ENCODE peak calls at places on chromosomes 4 and X, in four cellular contexts. One of them, this sample, is unnamed. For H3K36me3, the result is how much of the 10 kb centered on the place peaks cover.

GRCh38 chrX:149499766-149500165 is 5.3 kb downstream of the IDS start:
- DNase-seq in tibial nerve: no peak
- DNase-seq in mammary epithelial cell: no peak
- DNase-seq in right atrium auricular region: peak
- DNase-seq in this sample: no peak

GRCh38 chr4:62881901-62882300 is 1527.3 kb downstream of the TECRL start:
- DNase-seq in tibial nerve: no peak
- DNase-seq in mammary epithelial cell: no peak
- DNase-seq in right atrium auricular region: no peak
- DNase-seq in this sample: no peak

GRCh38 chr4:159227984-159228383 is 125.1 kb downstream of the RAPGEF2 start:
- DNase-seq in right atrium auricular region: peak
- DNase-seq in tibial nerve: peak
- DNase-seq in mammary epithelial cell: peak
- DNase-seq in this sample: peak

GRCh38 chr4:76962406-76963135 is 13.0 kb downstream of the SEPTIN11 start:
- DNase-seq in tibial nerve: no peak
- DNase-seq in mammary epithelial cell: no peak
- DNase-seq in right atrium auricular region: no peak
- DNase-seq in this sample: no peak

GRCh38 chrX:45479835-45480422 is 279.3 kb upstream of the DIPK2B start:
- DNase-seq in right atrium auricular region: no peak
- DNase-seq in mammary epithelial cell: peak
- DNase-seq in tibial nerve: no peak
- DNase-seq in this sample: no peak

GRCh38 chrX:15151267-15152196 is 118.4 kb downstream of the ASB9 start:
- DNase-seq in mammary epithelial cell: peak
- DNase-seq in right atrium auricular region: no peak
- DNase-seq in tibial nerve: no peak
- DNase-seq in this sample: no peak

GRCh38 chrX:80266979-80267378 is 153.3 kb upstream of the TENT5D start:
- DNase-seq in right atrium auricular region: no peak
- DNase-seq in tibial nerve: no peak
- DNase-seq in mammary epithelial cell: no peak
- DNase-seq in this sample: no peak

GRCh38 chrX:39542316-39542715 is 555.4 kb downstream of the BCOR start:
- DNase-seq in mammary epithelial cell: no peak
- DNase-seq in right atrium auricular region: no peak
- DNase-seq in tibial nerve: no peak
- DNase-seq in this sample: no peak

GRCh38 chr4:164012396-164013027 is 518.0 kb downstream of the TMA16 start:
- DNase-seq in right atrium auricular region: no peak
- DNase-seq in tibial nerve: no peak
- DNase-seq in mammary epithelial cell: peak
- DNase-seq in this sample: no peak

GRCh38 chrX:124504106-124504983 is 158.0 kb downstream of the SH2D1A start:
- DNase-seq in mammary epithelial cell: no peak
- DNase-seq in tibial nerve: no peak
- DNase-seq in right atrium auricular region: no peak
- DNase-seq in this sample: no peak

GRCh38 chrX:12936947-12937346 is 30.5 kb downstream of the TLR8 start:
- DNase-seq in tibial nerve: no peak
- DNase-seq in mammary epithelial cell: no peak
- DNase-seq in right atrium auricular region: no peak
- DNase-seq in this sample: no peak

GRCh38 chr4:2933566-2934076 is 29.6 kb downstream of the NOP14 start:
- DNase-seq in mammary epithelial cell: no peak
- DNase-seq in tibial nerve: no peak
- DNase-seq in right atrium auricular region: no peak
- DNase-seq in this sample: peak

GRCh38 chrX:68999931-69000330 is 165.3 kb downstream of the PJA1 start:
- DNase-seq in tibial nerve: no peak
- DNase-seq in right atrium auricular region: no peak
- DNase-seq in mammary epithelial cell: peak
- DNase-seq in this sample: no peak

GRCh38 chr4:149371021-149371420 is 444.6 kb downstream of the IQCM start:
- DNase-seq in mammary epithelial cell: peak
- DNase-seq in tibial nerve: no peak
- DNase-seq in right atrium auricular region: no peak
- DNase-seq in this sample: peak

GRCh38 chr4:61200195-61200990 is at the start of gene ADGRL3:
- DNase-seq in tibial nerve: no peak
- DNase-seq in right atrium auricular region: no peak
- DNase-seq in mammary epithelial cell: peak
- DNase-seq in this sample: peak

GRCh38 chr4:109091754-109092409 is 210.6 kb downstream of the COL25A1 start:
- DNase-seq in right atrium auricular region: no peak
- DNase-seq in mammary epithelial cell: no peak
- DNase-seq in tibial nerve: no peak
- DNase-seq in this sample: no peak

GRCh38 chrX:9207142-9207541 is 173.2 kb upstream of the FAM9B start:
- DNase-seq in tibial nerve: no peak
- DNase-seq in right atrium auricular region: no peak
- DNase-seq in mammary epithelial cell: no peak
- DNase-seq in this sample: no peak
- H3K4me3 ChIP-seq in tibial nerve: no peak
- H3K4me3 ChIP-seq in right atrium auricular region: no peak
- H3K4me3 ChIP-seq in mammary epithelial cell: no peak
- H3K4me3 ChIP-seq in this sample: no peak

GRCh38 chr4:17911608-17912007 is 100.8 kb downstream of the NCAPG start:
- DNase-seq in tibial nerve: no peak
- DNase-seq in mammary epithelial cell: no peak
- DNase-seq in right atrium auricular region: no peak
- DNase-seq in this sample: no peak

DNA sequence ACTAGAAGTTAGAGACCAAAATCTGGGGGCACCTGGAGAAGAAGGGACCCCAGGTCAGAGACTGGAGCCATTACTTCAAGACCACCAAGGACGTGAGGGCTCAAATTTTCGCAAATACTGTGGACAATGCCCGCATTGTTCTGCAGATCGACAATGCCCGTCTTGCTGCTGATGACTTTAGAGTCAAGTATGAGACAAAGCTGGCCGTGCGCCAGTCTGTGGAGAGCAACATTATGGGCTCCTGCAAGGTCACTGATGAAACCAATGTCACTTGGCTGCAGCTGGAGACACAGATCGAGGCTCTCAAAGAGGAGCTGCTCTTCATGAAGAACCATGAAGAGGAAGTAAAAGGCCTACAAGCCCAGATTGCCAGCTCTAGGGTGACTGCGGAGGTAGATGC is 101.2 kb downstream of the NCAPG start:
- DNase-seq in right atrium auricular region: no peak
- DNase-seq in mammary epithelial cell: no peak
- DNase-seq in tibial nerve: no peak
- DNase-seq in this sample: no peak
- H3K36me3 ChIP-seq in right atrium auricular region: under half
- H3K36me3 ChIP-seq in mammary epithelial cell: under half
- H3K36me3 ChIP-seq in tibial nerve: under half
- H3K36me3 ChIP-seq in this sample: under half

GRCh38 chr4:157222764-157223145 is 2.2 kb downstream of the GRIA2 start:
- DNase-seq in right atrium auricular region: no peak
- DNase-seq in tibial nerve: no peak
- DNase-seq in mammary epithelial cell: no peak
- DNase-seq in this sample: peak
- H3K4me3 ChIP-seq in right atrium auricular region: peak
- H3K4me3 ChIP-seq in tibial nerve: peak
- H3K4me3 ChIP-seq in mammary epithelial cell: peak
- H3K4me3 ChIP-seq in this sample: peak

GRCh38 chr4:145847764-145848163 is 90.9 kb downstream of the ZNF827 start:
- DNase-seq in right atrium auricular region: no peak
- DNase-seq in tibial nerve: no peak
- DNase-seq in mammary epithelial cell: no peak
- DNase-seq in this sample: no peak
- H3K36me3 ChIP-seq in right atrium auricular region: under half
- H3K36me3 ChIP-seq in tibial nerve: under half
- H3K36me3 ChIP-seq in mammary epithelial cell: under half
- H3K36me3 ChIP-seq in this sample: under half

DNA sequence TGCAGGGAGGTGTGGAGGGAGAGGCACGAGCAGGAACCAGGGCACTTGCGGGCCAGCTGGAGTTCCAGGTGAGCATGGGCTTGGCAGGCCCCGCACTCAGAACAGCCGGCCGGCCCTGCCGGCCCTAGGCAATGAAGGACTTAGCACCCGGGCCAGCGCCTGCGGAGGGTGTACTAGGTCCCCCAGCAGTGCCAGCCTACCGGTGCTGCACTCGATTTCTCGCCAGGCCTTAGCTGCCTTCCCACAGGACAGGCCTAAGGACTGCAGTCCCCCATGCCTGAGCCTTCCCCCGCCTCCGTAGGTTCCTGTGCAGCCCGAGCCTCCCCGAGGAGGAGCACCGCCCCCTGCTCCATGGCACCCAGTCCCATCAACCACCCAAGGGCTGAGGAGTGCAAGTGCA is 18.0 kb upstream of the NFKB1 start:
- DNase-seq in mammary epithelial cell: no peak
- DNase-seq in tibial nerve: no peak
- DNase-seq in right atrium auricular region: no peak
- DNase-seq in this sample: no peak
- H3K4me3 ChIP-seq in mammary epithelial cell: no peak
- H3K4me3 ChIP-seq in tibial nerve: no peak
- H3K4me3 ChIP-seq in right atrium auricular region: no peak
- H3K4me3 ChIP-seq in this sample: no peak

DNA sequence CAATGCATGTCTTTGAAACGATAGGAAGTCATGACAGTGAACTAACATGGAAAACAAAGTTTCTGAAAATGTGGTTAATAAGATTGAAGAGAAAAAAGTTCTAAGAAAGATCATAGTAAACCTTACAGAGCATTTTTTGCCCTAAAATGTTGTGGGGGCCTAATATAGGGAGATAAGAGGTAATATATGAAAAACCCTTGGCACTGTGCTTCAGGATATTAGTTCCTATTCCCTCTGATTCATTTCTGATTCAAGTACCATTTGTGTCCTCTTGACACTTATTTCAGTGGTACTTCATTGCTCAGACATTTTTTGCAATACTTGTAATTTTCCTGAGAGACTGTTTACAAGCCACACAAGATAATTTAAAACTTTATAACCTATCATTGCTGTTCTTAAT is 35.1 kb downstream of the PAQR3 start:
- DNase-seq in mammary epithelial cell: no peak
- DNase-seq in tibial nerve: no peak
- DNase-seq in right atrium auricular region: no peak
- DNase-seq in this sample: no peak
- H3K36me3 ChIP-seq in mammary epithelial cell: under half
- H3K36me3 ChIP-seq in tibial nerve: under half
- H3K36me3 ChIP-seq in right atrium auricular region: under half
- H3K36me3 ChIP-seq in this sample: under half

DNA sequence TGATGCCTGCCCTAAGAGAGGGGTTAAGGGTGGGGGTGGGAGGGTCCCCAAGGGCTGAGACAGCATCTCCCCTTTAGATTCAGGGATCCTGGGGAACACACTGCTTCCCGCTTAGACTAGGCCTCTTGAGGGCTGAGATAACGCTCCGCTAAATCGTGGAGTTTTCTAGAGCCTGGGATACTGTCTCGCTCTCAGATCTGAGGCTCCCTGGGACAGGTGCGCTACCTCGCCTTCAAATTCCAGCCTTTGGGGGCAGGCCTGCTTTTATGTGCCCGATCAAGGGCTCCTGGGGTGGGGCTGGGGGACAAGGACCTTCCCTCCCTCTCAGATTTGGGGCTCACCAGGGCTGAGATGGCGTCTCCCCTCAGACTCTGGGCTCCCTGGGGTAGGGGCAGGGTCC is 440 bp upstream of the ARHGAP36 start:
- DNase-seq in right atrium auricular region: no peak
- DNase-seq in tibial nerve: no peak
- DNase-seq in mammary epithelial cell: no peak
- DNase-seq in this sample: no peak
- H3K4me3 ChIP-seq in right atrium auricular region: no peak
- H3K4me3 ChIP-seq in tibial nerve: no peak
- H3K4me3 ChIP-seq in mammary epithelial cell: no peak
- H3K4me3 ChIP-seq in this sample: no peak